ENCODE peak calls at places on chromosome 13, in four cellular contexts. J is fibroblast of the conjunctiva, B is AG08396, D is GM04503. F is an unnamed sample.
A peak's percentile ranks its signal among the peaks of the same experiment; 100 is the strongest.

GRCh38 chr13:96052655-96053002 is 572 bp downstream of the UGGT2 start:
- DNase-seq in J (peak; percentile 41), B (peak; percentile 65), D (peak; percentile 24), F (peak; percentile 58)

GRCh38 chr13:36814465-36814864 is 4.6 kb upstream of the RFXAP start:
- DNase-seq in J (no peak), B (no peak), D (no peak), F (peak; percentile 30)

GRCh38 chr13:19960673-19961015 is 2.1 kb downstream of the ZMYM2 start:
- DNase-seq in J (no peak), B (no peak), D (no peak), F (no peak)

GRCh38 chr13:26946675-26947342 is 186.2 kb upstream of the GPR12 start:
- DNase-seq in J (peak; percentile 18), B (peak; percentile 62), D (peak; percentile 26), F (peak; percentile 39)

GRCh38 chr13:34731486-34731885 is 210.6 kb upstream of the NBEA start:
- DNase-seq in J (no peak), B (no peak), D (no peak), F (no peak)

GRCh38 chr13:72696590-72696989 is 30.8 kb downstream of the MZT1 start:
- DNase-seq in J (no peak), B (no peak), D (no peak), F (peak; percentile 45)

GRCh38 chr13:39040206-39040605 is 1.9 kb downstream of the NHLRC3 start:
- DNase-seq in J (no peak), B (no peak), D (no peak), F (no peak)

GRCh38 chr13:68234278-68234677 is 1004.1 kb upstream of the PCDH9 start:
- DNase-seq in J (peak; percentile 13), B (no peak), D (no peak), F (peak; percentile 3)

GRCh38 chr13:74850893-74851292 is 631.1 kb downstream of the TBC1D4 start:
- DNase-seq in J (no peak), B (no peak), D (no peak), F (no peak)

GRCh38 chr13:42078113-42078769 is 29.8 kb downstream of the DGKH start:
- DNase-seq in J (no peak), B (no peak), D (no peak), F (no peak)

GRCh38 chr13:100636004-100636403 is 38.6 kb downstream of the TMTC4 start:
- DNase-seq in J (no peak), B (no peak), D (no peak), F (no peak)

GRCh38 chr13:58619396-58620113 is 988.0 kb downstream of the PCDH17 start:
- DNase-seq in J (no peak), B (no peak), D (no peak), F (no peak)

GRCh38 chr13:46613409-46614049 is 60.6 kb downstream of the LRCH1 start:
- DNase-seq in J (no peak), B (no peak), D (no peak), F (no peak)

GRCh38 chr13:109314101-109314500 is 472.3 kb downstream of the IRS2 start:
- DNase-seq in J (no peak), B (no peak), D (no peak), F (no peak)

GRCh38 chr13:36395280-36395679 is 37.0 kb upstream of the CCNA1 start:
- DNase-seq in J (peak; percentile 69), B (peak; percentile 60), D (peak; percentile 31), F (peak; percentile 54)

GRCh38 chr13:42333613-42334328 is 61.8 kb downstream of the AKAP11 start:
- DNase-seq in J (peak; percentile 40), B (peak; percentile 10), D (no peak), F (peak; percentile 21)

GRCh38 chr13:23681253-23681652 is 111.0 kb downstream of the TNFRSF19 start:
- DNase-seq in J (no peak), B (no peak), D (no peak), F (no peak)

GRCh38 chr13:30340367-30341184 is 33.2 kb upstream of the KATNAL1 start:
- DNase-seq in J (peak; percentile 73), B (peak; percentile 85), D (peak; percentile 97), F (no peak)

GRCh38 chr13:109331898-109332297 is 454.5 kb downstream of the IRS2 start:
- DNase-seq in J (peak; percentile 6), B (no peak), D (peak; percentile 22), F (no peak)

GRCh38 chr13:20993661-20994440 is 67.5 kb downstream of the LATS2 start:
- DNase-seq in J (no peak), B (no peak), D (peak; percentile 83), F (no peak)

GRCh38 chr13:21395953-21396352 is 63.1 kb downstream of the ZDHHC20 start:
- DNase-seq in J (no peak), B (no peak), D (no peak), F (no peak)

GRCh38 chr13:41496420-41497234 is 39.3 kb downstream of the RGCC start:
- DNase-seq in J (no peak), B (peak; percentile 73), D (peak; percentile 48), F (no peak)

GRCh38 chr13:101231751-101232428 is 184.4 kb downstream of the NALCN start:
- DNase-seq in J (no peak), B (no peak), D (peak; percentile 7), F (no peak)

GRCh38 chr13:28655566-28655965 is 3.4 kb upstream of the POMP start:
- DNase-seq in J (no peak), B (peak; percentile 57), D (no peak), F (no peak)

GRCh38 chr13:48615017-48615416 is 38.7 kb upstream of the CYSLTR2 start:
- DNase-seq in J (no peak), B (no peak), D (no peak), F (peak; percentile 27)

GRCh38 chr13:31053098-31053497 is 108.6 kb downstream of the HSPH1 start:
- DNase-seq in J (no peak), B (no peak), D (no peak), F (no peak)

GRCh38 chr13:40172878-40173277 is 493.6 kb downstream of the FOXO1 start:
- DNase-seq in J (no peak), B (no peak), D (no peak), F (no peak)

GRCh38 chr13:80361883-80362327 is 21.0 kb upstream of the SPRY2 start:
- DNase-seq in J (no peak), B (no peak), D (no peak), F (peak; percentile 22)

GRCh38 chr13:100753391-100753790 is 78.8 kb upstream of the TMTC4 start:
- DNase-seq in J (no peak), B (no peak), D (no peak), F (no peak)

GRCh38 chr13:50598338-50598737 is 245.2 kb downstream of the DLEU7 start:
- DNase-seq in J (no peak), B (no peak), D (no peak), F (no peak)

GRCh38 chr13:46469064-46469463 is 82.0 kb upstream of the RUBCNL start:
- DNase-seq in J (peak; percentile 16), B (peak; percentile 36), D (peak; percentile 70), F (no peak)

GRCh38 chr13:91621161-91621560 is 222.7 kb downstream of the GPC5 start:
- DNase-seq in J (no peak), B (no peak), D (no peak), F (no peak)

GRCh38 chr13:108679989-108680388 is 50.6 kb downstream of the MYO16 start:
- DNase-seq in J (no peak), B (no peak), D (no peak), F (no peak)

F was measured in endothelial cell of umbilical vein.